ENCODE peak calls at places on chromosomes 7 and 10, in seven cellular contexts. Z is NCI-H2171 treated with DMSO at 0.1 percent for 48 hours; O is SW480; M is left kidney; T is DMS153; I is endodermal cell; B is stimulated activated CD4-positive, alpha-beta T cell treated with anti-CD3 and anti-CD28 coated beads, Interleukin-1b, Interleukin-23, amount 100 ng/mL, for 24 hours. J is an unnamed sample.

GRCh38 chr10:113019692-113020424 is 69.8 kb downstream of the TCF7L2 start:
- DNase-seq in I (no peak), T (peak), B (no peak), M (peak), O (peak), Z (peak), J (no peak)

GRCh38 chr7:1041471-1042160 is 2.7 kb upstream of the GPR146 start:
- DNase-seq in O (no peak), T (no peak), M (peak), Z (no peak), B (no peak), I (no peak), J (no peak)

GRCh38 chr7:155962968-155963300 is 150.7 kb upstream of the SHH start:
- DNase-seq in O (no peak), T (no peak), Z (no peak), M (no peak), B (no peak), I (peak), J (no peak)

GRCh38 chr7:14073988-14074387 is 84.5 kb upstream of the ETV1 start:
- DNase-seq in B (no peak), O (no peak), I (no peak), Z (no peak), T (no peak), M (no peak), J (no peak)

GRCh38 chr10:93616844-93617360 is 4.6 kb downstream of the PDE6C start:
- DNase-seq in Z (no peak), O (no peak), B (no peak), T (no peak), M (no peak), I (no peak), J (peak)

GRCh38 chr10:80460399-80461207 is 6.5 kb downstream of the TSPAN14 start:
- DNase-seq in I (peak), O (no peak), B (no peak), M (peak), T (peak), Z (no peak), J (no peak)

GRCh38 chr7:94008537-94008936 is 4.4 kb upstream of the BET1 start:
- DNase-seq in O (no peak), Z (no peak), B (no peak), I (no peak), M (no peak), T (no peak), J (no peak)

GRCh38 chr10:12409171-12409570 is 59.8 kb downstream of the CAMK1D start:
- DNase-seq in Z (no peak), I (no peak), T (no peak), O (no peak), B (no peak), M (no peak), J (no peak)

GRCh38 chr7:477626-478220 is 41.9 kb downstream of the PDGFA start:
- DNase-seq in B (no peak), M (no peak), O (no peak), I (no peak), T (no peak), Z (no peak), J (peak)

GRCh38 chr7:136652635-136653370 is 215.6 kb upstream of the CHRM2 start:
- DNase-seq in I (no peak), Z (no peak), B (no peak), O (no peak), M (no peak), T (no peak), J (no peak)

GRCh38 chr10:1382711-1383110 is 326.5 kb downstream of the WDR37 start:
- DNase-seq in I (no peak), T (no peak), B (no peak), M (no peak), Z (no peak), O (no peak), J (no peak)

GRCh38 chr7:55134786-55135185 is 116.0 kb downstream of the EGFR start:
- DNase-seq in Z (no peak), O (no peak), T (no peak), I (no peak), M (no peak), B (no peak), J (no peak)

GRCh38 chr10:14695833-14696232 is 78.9 kb downstream of the FAM107B start:
- DNase-seq in B (no peak), O (no peak), I (no peak), M (no peak), T (no peak), Z (no peak), J (no peak)

GRCh38 chr7:95886501-95887090 is 114.2 kb downstream of the DYNC1I1 start:
- DNase-seq in T (peak), I (no peak), O (peak), Z (no peak), M (peak), B (no peak), J (peak)

GRCh38 chr7:156582591-156583123 is 57.9 kb upstream of the RNF32 start:
- DNase-seq in B (no peak), T (no peak), O (no peak), I (no peak), M (no peak), Z (no peak), J (no peak)

GRCh38 chr7:113113912-113114311 is 4.4 kb downstream of the SMIM30 start:
- DNase-seq in Z (no peak), O (no peak), M (no peak), I (peak), T (no peak), B (no peak), J (no peak)

GRCh38 chr7:34339061-34339526 is 318.9 kb upstream of the NPSR1 start:
- DNase-seq in I (no peak), Z (no peak), B (no peak), O (peak), M (no peak), T (no peak), J (no peak)

GRCh38 chr7:23058412-23059096 is 44.6 kb upstream of the HYCC1 start:
- DNase-seq in I (no peak), M (no peak), Z (no peak), O (no peak), T (no peak), B (no peak), J (no peak)

GRCh38 chr7:25565949-25566348 is 337.7 kb upstream of the NPVF start:
- DNase-seq in O (peak), M (peak), T (peak), B (peak), I (peak), Z (peak), J (peak)

GRCh38 chr7:94375167-94375566 is 19.5 kb upstream of the COL1A2 start:
- DNase-seq in Z (peak), O (no peak), M (peak), I (peak), B (no peak), T (no peak), J (no peak)

GRCh38 chr7:107570298-107570697 is 6.5 kb downstream of the DUS4L start:
- DNase-seq in M (no peak), T (no peak), I (no peak), O (no peak), B (no peak), Z (no peak), J (no peak)

GRCh38 chr7:33666526-33666925 is 238.8 kb upstream of the BMPER start:
- DNase-seq in M (no peak), Z (no peak), B (no peak), T (no peak), O (no peak), I (no peak), J (no peak)

GRCh38 chr10:68367121-68367520 is 34.4 kb upstream of the PBLD start:
- DNase-seq in I (no peak), Z (no peak), O (no peak), T (no peak), B (no peak), M (no peak), J (no peak)

GRCh38 chr7:22442887-22443369 is 57.1 kb downstream of the STEAP1B start:
- DNase-seq in O (no peak), M (peak), T (no peak), Z (peak), I (no peak), B (no peak), J (peak)

GRCh38 chr7:28779929-28780328 is 178.2 kb downstream of the TRIL start:
- DNase-seq in M (no peak), I (no peak), O (no peak), Z (no peak), B (no peak), T (no peak), J (no peak)

GRCh38 chr10:60513281-60513680 is 123.6 kb upstream of the ANK3 start:
- DNase-seq in T (no peak), O (no peak), M (no peak), Z (no peak), B (no peak), I (no peak), J (no peak)

GRCh38 chr10:33273295-33274002 is 61.0 kb downstream of the NRP1 start:
- DNase-seq in T (peak), B (no peak), M (peak), I (peak), Z (peak), O (peak), J (peak)

GRCh38 chr7:140453273-140453672 is 26.0 kb downstream of the MKRN1 start:
- DNase-seq in T (no peak), B (no peak), Z (no peak), I (no peak), M (no peak), O (no peak), J (no peak)

GRCh38 chr10:24723386-24723787 is 300 bp downstream of the ARHGAP21 start:
- DNase-seq in T (no peak), Z (no peak), B (no peak), I (no peak), M (no peak), O (peak), J (no peak)